ENCODE peak calls at places on chromosomes 3 and 15, in nine cellular contexts. J is upper lobe of right lung, V is adrenal gland, X is uterus, A is left lung, O is fibroblast of lung, H is esophagus muscularis mucosa, Y is heart left ventricle, S is RWPE2. L is an unnamed sample.

GRCh38 chr3:32708672-32709283 is 23.8 kb downstream of the CNOT10 start:
- DNase-seq in S (no peak), H (no peak), X (no peak), Y (no peak), A (no peak), O (no peak), V (no peak), J (no peak), L (no peak)

GRCh38 chr3:194575484-194576210 is 57.6 kb downstream of the TMEM44 start:
- DNase-seq in A (no peak), V (no peak), J (no peak), H (no peak), S (no peak), Y (no peak), O (peak; percentile 89), X (peak; percentile 35), L (no peak)

GRCh38 chr15:66229790-66230460 is 23.6 kb downstream of the MEGF11 start:
- DNase-seq in S (no peak), Y (no peak), A (no peak), V (no peak), H (no peak), O (no peak), X (no peak), J (peak; percentile 31), L (no peak)

GRCh38 chr15:37777006-37777405 is 157.4 kb upstream of the TMCO5A start:
- DNase-seq in H (no peak), J (no peak), X (no peak), V (no peak), A (no peak), S (no peak), Y (no peak), O (no peak), L (no peak)

GRCh38 chr3:23096041-23096440 is 107.1 kb upstream of the UBE2E2 start:
- DNase-seq in H (no peak), X (no peak), S (no peak), V (no peak), Y (no peak), J (no peak), O (no peak), A (no peak), L (no peak)

GRCh38 chr3:152524198-152525140 is 255.7 kb downstream of the MBNL1 start:
- DNase-seq in V (peak; percentile 30), O (peak; percentile 69), S (no peak), J (no peak), A (no peak), H (no peak), Y (peak; percentile 22), X (no peak), L (peak; percentile 60)

GRCh38 chr3:27279153-27279552 is 90.0 kb downstream of the NEK10 start:
- DNase-seq in V (no peak), O (peak; percentile 33), H (no peak), X (no peak), S (no peak), J (no peak), Y (no peak), A (no peak), L (peak; percentile 21)

GRCh38 chr3:52281980-52282801 is 3.7 kb upstream of the WDR82 start:
- DNase-seq in V (no peak), A (no peak), J (peak; percentile 12), S (no peak), Y (no peak), X (no peak), H (no peak), O (no peak), L (peak; percentile 75)

GRCh38 chr3:41649129-41649739 is 312.7 kb downstream of the ULK4 start:
- DNase-seq in Y (no peak), O (no peak), S (no peak), H (no peak), A (no peak), J (no peak), X (no peak), V (no peak), L (no peak)

GRCh38 chr3:151890721-151891141 is 17.3 kb downstream of the SUCNR1 start:
- DNase-seq in J (no peak), X (no peak), O (peak; percentile 13), S (no peak), Y (no peak), A (no peak), H (no peak), V (no peak), L (no peak)

GRCh38 chr3:124878561-124879394 is 8.4 kb downstream of the ITGB5 start:
- DNase-seq in Y (no peak), J (no peak), X (peak; percentile 41), O (peak; percentile 96), A (no peak), V (peak; percentile 51), H (peak; percentile 94), S (peak; percentile 79), L (peak; percentile 97)

GRCh38 chr3:29441020-29441324 is 160.1 kb downstream of the RBMS3 start:
- DNase-seq in H (no peak), S (no peak), A (no peak), J (no peak), Y (no peak), X (no peak), O (no peak), V (no peak), L (no peak)

GRCh38 chr15:30649952-30650929 is 24.3 kb downstream of the ARHGAP11B start:
- DNase-seq in X (no peak), J (no peak), Y (no peak), S (no peak), V (no peak), A (no peak), H (no peak), O (peak; percentile 66), L (no peak)

GRCh38 chr15:84741151-84741550 is 7.2 kb upstream of the ZNF592 start:
- DNase-seq in V (no peak), A (no peak), H (no peak), J (no peak), O (no peak), X (no peak), Y (no peak), S (no peak), L (peak; percentile 98)

GRCh38 chr15:76333720-76334437 is 2.7 kb upstream of the ISL2 start:
- DNase-seq in S (no peak), A (no peak), Y (no peak), O (no peak), H (no peak), J (no peak), X (no peak), V (peak; percentile 9), L (no peak)

GRCh38 chr15:76335129-76335850 is 1.3 kb upstream of the ISL2 start:
- DNase-seq in V (no peak), J (no peak), H (no peak), S (no peak), O (peak; percentile 26), Y (no peak), X (no peak), A (no peak), L (no peak)

GRCh38 chr15:76333309-76333708 is 3.3 kb upstream of the ISL2 start:
- DNase-seq in O (no peak), J (no peak), H (no peak), S (no peak), Y (no peak), V (peak; percentile 7), A (no peak), X (no peak), L (no peak)

GRCh38 chr15:76335851-76336253 is 721 bp upstream of the ISL2 start:
- DNase-seq in S (no peak), V (peak; percentile 12), O (peak; percentile 27), X (no peak), Y (no peak), J (no peak), H (no peak), A (no peak), L (no peak)

GRCh38 chr15:76334438-76335004 is 2.1 kb upstream of the ISL2 start:
- DNase-seq in H (no peak), Y (no peak), A (no peak), O (no peak), J (no peak), S (no peak), V (peak; percentile 9), X (no peak), L (no peak)
- H3K27me3 ChIP-seq in H (no peaks in the 10 kb centered on the region), Y (peaks cover 73% of the 10 kb centered on the region), A (peaks cover 82% of the 10 kb centered on the region), O (peaks cover 55% of the 10 kb centered on the region), J (peaks cover 76% of the 10 kb centered on the region), S (no peaks in the 10 kb centered on the region), V (peaks cover 62% of the 10 kb centered on the region), X (peaks cover 38% of the 10 kb centered on the region), L (peaks cover 9% of the 10 kb centered on the region)

GRCh38 chr3:190352866-190353457 is 30.7 kb upstream of the CLDN1 start:
- DNase-seq in H (no peak), J (no peak), S (no peak), A (no peak), X (no peak), V (no peak), O (no peak), Y (no peak), L (no peak)
- H3K27ac ChIP-seq in H (peak overlapping the region; percentile 4), J (no peak overlapping the region), S (no peak overlapping the region), A (no peak overlapping the region), X (peak overlapping the region; percentile 54), V (no peak overlapping the region), O (no peak overlapping the region), Y (no peak overlapping the region), L (no peak overlapping the region)

GRCh38 chr3:110871869-110872268 is 199.7 kb upstream of the NECTIN3 start:
- DNase-seq in S (no peak), H (no peak), X (no peak), J (no peak), A (no peak), Y (no peak), V (no peak), O (no peak), L (no peak)
- H3K27me3 ChIP-seq in S (no peaks in the 10 kb centered on the region), H (no peaks in the 10 kb centered on the region), X (no peaks in the 10 kb centered on the region), J (no peaks in the 10 kb centered on the region), A (no peaks in the 10 kb centered on the region), Y (no peaks in the 10 kb centered on the region), V (no peaks in the 10 kb centered on the region), O (no peaks in the 10 kb centered on the region), L (no peaks in the 10 kb centered on the region)

GRCh38 chr3:39460677-39461076 is 6.8 kb upstream of the MOBP start:
- DNase-seq in H (no peak), V (no peak), O (no peak), Y (no peak), S (no peak), X (no peak), A (no peak), J (no peak), L (no peak)

GRCh38 chr3:39468108-39468436 is 592 bp downstream of the MOBP start:
- DNase-seq in Y (no peak), V (no peak), H (no peak), A (no peak), J (no peak), X (no peak), S (no peak), O (no peak), L (no peak)

GRCh38 chr3:39466988-39467387 is 492 bp upstream of the MOBP start:
- DNase-seq in A (no peak), S (no peak), H (no peak), J (no peak), V (no peak), O (no peak), X (no peak), Y (no peak), L (no peak)

GRCh38 chr3:39467394-39468107 is at the start of gene MOBP:
- DNase-seq in O (no peak), H (no peak), X (no peak), Y (no peak), J (no peak), A (no peak), S (no peak), V (no peak), L (no peak)

DNA sequence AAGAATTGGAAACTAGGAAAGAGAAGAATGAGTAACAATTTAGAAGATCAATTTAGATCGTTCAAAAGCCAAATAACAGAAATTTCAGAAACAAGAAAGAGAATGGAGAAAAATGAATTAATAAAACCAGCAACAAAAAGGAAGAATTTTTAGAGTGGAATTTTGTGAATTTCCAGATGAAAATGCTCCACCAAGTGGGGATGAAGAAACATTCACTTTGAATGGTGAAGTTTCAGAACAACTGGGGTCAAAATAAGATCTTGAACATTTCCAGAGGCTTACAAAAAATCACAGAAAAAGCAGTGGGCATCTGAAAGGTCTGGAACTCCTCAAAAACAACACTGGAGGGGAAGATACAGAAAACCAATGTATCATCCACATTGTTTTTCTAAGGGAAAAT is 4.2 kb upstream of the MOBP start:
- DNase-seq in J (no peak), H (no peak), O (no peak), X (no peak), Y (no peak), A (no peak), V (no peak), S (no peak), L (no peak)
- H3K27ac ChIP-seq in J (no peak overlapping the region), H (no peak overlapping the region), O (no peak overlapping the region), X (peak overlapping the region; percentile 63), Y (no peak overlapping the region), A (no peak overlapping the region), V (no peak overlapping the region), S (no peak overlapping the region), L (no peak overlapping the region)

L was measured in small intestine.